ENCODE peak calls at places on chromosomes 2 and 18, in four cellular contexts. S is upper lobe of left lung, E is prostate gland, A is adrenal gland. K is an unnamed sample.
A peak's percentile ranks its signal among the peaks of the same experiment; 100 is the strongest.

GRCh38 chr2:180012523-180012922 is 5.4 kb upstream of the CWC22 start:
- DNase-seq in A (no peak), S (no peak), E (no peak), K (no peak)

GRCh38 chr2:42345986-42346385 is 15.0 kb downstream of the COX7A2L start:
- DNase-seq in E (no peak), S (no peak), A (peak; percentile 67), K (no peak)

GRCh38 chr2:238100821-238101771 is 956 bp downstream of the ESPNL start:
- DNase-seq in A (no peak), S (no peak), E (no peak), K (no peak)

GRCh38 chr2:129936334-129936934 is 43.0 kb upstream of the RAB6C start:
- DNase-seq in S (no peak), A (peak; percentile 72), E (peak; percentile 60), K (no peak)

GRCh38 chr18:26854292-26854881 is 11.1 kb downstream of the AQP4 start:
- DNase-seq in S (no peak), E (no peak), A (no peak), K (no peak)

GRCh38 chr18:24600076-24600654 is 139.7 kb downstream of the HRH4 start:
- DNase-seq in A (peak; percentile 27), S (no peak), E (peak; percentile 12), K (no peak)

GRCh38 chr2:76478636-76479035 is 767.9 kb upstream of the GCFC2 start:
- DNase-seq in A (no peak), S (no peak), E (no peak), K (no peak)

GRCh38 chr2:118975133-118975532 is 33.1 kb downstream of the MARCO start:
- DNase-seq in A (no peak), E (no peak), S (no peak), K (no peak)

GRCh38 chr2:71807969-71808451 is 339.7 kb downstream of the CYP26B1 start:
- DNase-seq in A (peak; percentile 30), S (peak; percentile 85), E (no peak), K (no peak)

GRCh38 chr18:79576686-79577351 is 102.8 kb upstream of the CTDP1 start:
- DNase-seq in S (peak; percentile 78), E (peak; percentile 39), A (peak; percentile 77), K (no peak)

GRCh38 chr2:164839914-164840457 is 1.6 kb downstream of the COBLL1 start:
- DNase-seq in E (peak; percentile 44), A (no peak), S (no peak), K (no peak)

GRCh38 chr2:240520143-240520973 is 37.4 kb downstream of the ANKMY1 start:
- DNase-seq in E (no peak), S (peak; percentile 78), A (peak; percentile 7), K (no peak)

GRCh38 chr2:162184362-162184761 is 32.3 kb upstream of the GCG start:
- DNase-seq in A (no peak), S (no peak), E (no peak), K (no peak)

GRCh38 chr2:240868286-240869108 is at the start of gene AGXT:
- DNase-seq in S (peak; percentile 48), E (peak; percentile 21), A (no peak), K (no peak)

GRCh38 chr2:226424971-226425370 is 374.6 kb downstream of the IRS1 start:
- DNase-seq in A (no peak), E (no peak), S (no peak), K (no peak)

GRCh38 chr2:25042321-25043240 is 705 bp downstream of the EFR3B start:
- DNase-seq in E (peak; percentile 8), S (peak; percentile 91), A (peak; percentile 42), K (no peak)
- TF ChIP-seq POLR2A in E (no peak), S (peak; percentile 35), A (no peak), K (no peak)

GRCh38 chr2:39062320-39062719 is 58.5 kb downstream of the SOS1 start:
- DNase-seq in A (no peak), E (no peak), S (no peak), K (no peak)

GRCh38 chr2:39058101-39058500 is 62.8 kb downstream of the SOS1 start:
- DNase-seq in A (no peak), S (no peak), E (no peak), K (no peak)

GRCh38 chr2:39061280-39061679 is 59.6 kb downstream of the SOS1 start:
- DNase-seq in E (no peak), A (no peak), S (no peak), K (no peak)

DNA sequence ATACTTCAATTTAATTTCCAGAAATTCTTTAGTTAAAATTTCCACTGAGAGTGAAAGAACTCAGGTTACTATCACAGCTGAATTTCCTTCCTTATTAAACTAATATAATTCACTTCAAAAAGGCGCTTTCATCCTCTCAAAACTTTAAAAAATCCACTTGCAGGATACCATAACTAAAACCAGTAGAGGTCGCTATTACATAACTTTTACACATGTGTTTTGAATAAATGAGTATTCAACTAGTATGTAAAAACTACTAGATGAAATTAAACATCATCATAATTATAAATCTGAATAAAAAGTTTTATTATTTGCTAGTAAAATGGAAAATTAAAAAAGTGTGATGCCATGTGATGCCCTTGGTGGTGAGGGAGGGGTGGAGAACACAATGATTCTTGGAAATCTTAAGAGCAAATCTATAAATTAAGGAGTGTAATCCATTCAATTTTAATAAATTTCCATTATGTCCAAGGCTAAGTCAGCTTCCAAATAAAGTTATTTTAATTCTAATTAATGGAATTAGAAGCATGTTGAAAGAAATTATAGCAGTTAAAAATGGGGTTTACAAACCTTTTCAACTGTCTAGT is 61.4 kb downstream of the SOS1 start:
- DNase-seq in E (no peak), S (no peak), A (no peak), K (no peak)
- TF ChIP-seq CTCF in E (peak; percentile 70), S (peak; percentile 59), A (peak; percentile 79), K (peak; percentile 72)

DNA sequence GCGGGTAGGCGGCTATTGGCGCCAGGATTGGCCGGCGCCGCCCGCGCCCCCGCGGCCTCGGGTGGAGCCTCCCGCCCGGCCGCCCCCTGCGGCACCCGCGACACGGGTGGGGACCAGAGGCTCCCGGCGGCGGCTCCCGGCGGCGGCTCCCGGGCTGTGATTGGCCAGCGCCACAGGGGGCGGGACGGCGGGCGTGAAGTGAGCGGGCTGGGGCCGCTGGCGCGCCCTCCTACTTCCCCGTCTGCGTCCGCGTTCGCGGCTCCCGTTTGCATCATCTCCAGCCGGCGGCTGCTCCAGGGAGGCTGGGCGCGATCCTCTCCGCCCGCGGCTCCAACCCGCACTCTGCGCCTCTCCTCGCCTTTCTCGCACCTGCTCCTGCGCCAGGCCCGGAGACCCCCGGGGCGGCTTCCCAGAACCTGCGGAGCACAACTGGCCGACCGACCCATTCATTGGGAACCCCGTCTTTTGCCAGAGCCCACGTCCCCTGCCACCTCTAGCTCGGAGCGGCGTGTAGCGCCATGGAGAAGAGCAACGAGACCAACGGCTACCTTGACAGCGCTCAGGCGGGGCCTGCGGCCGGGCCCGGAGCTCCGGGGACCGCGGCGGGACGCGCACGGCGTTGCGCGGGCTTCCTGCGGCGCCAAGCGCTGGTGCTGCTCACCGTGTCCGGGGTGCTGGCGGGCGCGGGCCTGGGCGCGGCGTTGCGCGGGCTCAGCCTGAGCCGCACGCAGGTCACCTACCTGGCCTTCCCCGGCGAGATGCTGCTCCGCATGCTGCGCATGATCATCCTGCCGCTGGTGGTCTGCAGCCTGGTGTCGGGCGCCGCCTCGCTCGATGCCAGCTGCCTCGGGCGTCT is at the start of gene SLC1A4:
- DNase-seq in A (peak; percentile 92), S (peak; percentile 98), E (peak; percentile 86), K (peak; percentile 35)
- TF ChIP-seq POLR2A in A (peak; percentile 87), S (no peak), E (peak; percentile 40), K (peak; percentile 57)

DNA sequence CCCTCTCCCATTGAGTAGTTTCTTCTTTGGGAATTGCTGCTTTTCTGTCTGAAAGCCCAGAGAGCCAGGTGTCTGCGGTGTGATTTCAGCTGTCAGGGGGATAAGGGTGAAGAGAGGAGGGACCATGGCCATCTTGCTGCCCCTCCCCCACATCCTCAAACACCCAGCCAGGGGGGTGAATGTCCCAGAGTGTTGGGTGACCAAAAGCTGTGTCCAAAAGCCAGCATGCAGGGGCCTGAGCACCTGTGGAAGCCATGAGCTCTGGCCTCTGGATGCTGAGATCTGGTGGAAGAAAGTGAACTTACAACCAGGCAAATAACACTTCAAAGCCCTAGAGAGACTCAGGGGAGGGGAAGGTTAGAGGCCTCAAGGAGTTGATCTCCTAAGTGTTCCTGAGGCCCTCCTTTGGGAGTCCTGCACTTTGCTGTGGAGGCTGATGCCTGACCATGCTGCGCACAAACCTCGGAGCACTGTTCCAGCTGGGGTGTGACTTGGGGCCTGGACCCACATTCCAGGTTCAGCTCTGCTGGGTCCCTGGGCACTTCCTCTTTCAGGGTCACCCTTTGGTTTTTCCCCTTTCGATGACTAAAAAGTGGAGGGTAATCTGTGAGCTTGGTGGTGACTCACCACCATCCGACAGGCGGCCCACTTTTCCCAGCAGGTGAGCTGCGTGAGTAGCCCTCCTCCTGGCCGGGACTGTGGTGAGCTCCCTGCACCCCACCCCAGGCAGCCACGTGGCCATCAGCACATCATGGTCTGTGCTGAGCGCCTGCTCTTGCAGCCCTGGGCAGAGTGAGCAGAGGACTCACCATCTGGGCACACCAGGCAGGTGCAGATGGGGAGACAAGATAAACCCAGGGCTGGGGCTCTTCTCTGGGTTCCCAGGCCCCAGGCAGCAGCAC is 66.8 kb upstream of the FOSL2 start:
- DNase-seq in A (peak; percentile 23), E (no peak), S (peak; percentile 35), K (no peak)
- TF ChIP-seq CTCF in A (no peak), E (no peak), S (no peak), K (no peak)

GRCh38 chr2:33599175-33599942 is at the start of gene FAM98A:
- DNase-seq in E (peak; percentile 98), A (peak; percentile 99), S (peak; percentile 98), K (peak; percentile 92)
- TF ChIP-seq POLR2A in E (peak; percentile 51), A (peak; percentile 71), S (peak; percentile 44), K (peak; percentile 56)

DNA sequence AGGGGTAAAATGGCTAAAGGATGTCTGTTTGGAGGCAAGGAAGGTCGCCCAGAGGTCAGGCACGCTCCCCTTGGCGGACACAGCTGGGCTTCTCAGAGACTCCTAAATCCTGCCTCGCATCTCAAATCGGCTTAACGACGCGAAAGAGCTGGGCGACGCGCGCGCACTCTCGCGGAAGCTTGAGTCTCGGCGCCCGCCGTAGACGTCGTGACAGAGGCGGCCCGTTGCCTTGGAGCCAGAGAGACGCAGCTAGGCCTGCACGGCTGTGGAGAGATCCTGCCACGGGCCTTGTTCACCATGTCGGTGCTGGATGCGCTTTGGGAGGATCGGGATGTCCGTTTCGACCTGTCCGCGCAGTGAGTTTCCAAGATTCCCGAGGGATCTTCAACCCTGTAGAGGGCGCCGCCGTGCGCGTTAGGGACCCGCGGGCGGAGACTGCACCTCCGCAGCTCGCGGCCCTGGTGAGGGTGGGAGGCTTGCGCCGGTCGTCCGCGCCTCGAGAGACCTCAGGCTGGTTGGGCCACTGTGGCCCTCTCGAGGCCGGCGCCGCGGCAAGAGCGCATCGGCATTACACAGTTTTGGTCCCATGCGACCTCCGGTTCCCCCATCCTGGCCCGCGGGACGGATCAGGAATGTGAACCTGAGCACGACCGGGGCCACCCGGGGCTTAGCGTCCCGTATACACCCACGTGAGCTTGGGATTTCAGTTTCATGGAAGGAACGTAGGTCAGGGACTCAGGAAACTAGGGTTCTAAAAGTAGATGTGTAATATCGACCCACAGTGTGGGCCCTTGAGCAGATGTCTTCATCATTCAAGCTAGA is at the start of gene BBS5:
- DNase-seq in S (peak; percentile 95), E (peak; percentile 75), A (peak; percentile 89), K (peak; percentile 11)
- TF ChIP-seq CTCF in S (no peak), E (peak; percentile 62), A (peak; percentile 20), K (peak; percentile 50)

GRCh38 chr2:215311625-215312394 is at the start of gene ATIC:
- DNase-seq in S (peak; percentile 97), E (peak; percentile 95), A (peak; percentile 95), K (peak; percentile 70)
- TF ChIP-seq POLR2A in S (peak; percentile 33), E (peak; percentile 67), A (peak; percentile 75), K (peak; percentile 14)

DNA sequence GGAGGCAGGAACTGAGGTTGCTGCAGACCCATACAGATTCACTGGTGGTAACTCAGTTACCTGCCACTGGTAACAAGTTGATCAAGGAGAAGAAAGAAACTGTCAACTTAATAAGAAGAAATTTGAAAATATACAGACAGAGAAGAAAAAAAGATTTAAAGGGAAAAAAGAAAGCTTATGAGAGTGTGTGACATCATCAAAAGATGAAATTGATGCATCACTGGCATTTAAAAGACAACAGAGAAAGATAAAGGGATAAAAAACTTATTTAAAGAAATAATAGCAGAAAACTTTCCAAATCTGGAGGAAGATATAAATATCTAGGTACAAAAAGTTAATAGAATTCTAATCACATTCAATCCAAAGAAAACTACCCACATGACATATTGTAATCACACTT is 1003.2 kb downstream of the TDRD15 start:
- DNase-seq in S (no peak), E (no peak), A (no peak), K (no peak)
- TF ChIP-seq CTCF in S (no peak), E (no peak), A (no peak), K (no peak)

K was measured in esophagus squamous epithelium.